ENCODE peak calls at places on chromosomes 1 and 21, in eight cellular contexts. C is cardiac fibroblast; O is Panc1; Q is foreskin fibroblast; E is naive thymus-derived CD4-positive, alpha-beta T cell; G is CD8-positive, alpha-beta memory T cell; Z is ascending aorta; X is CD4-positive, CD25-positive, alpha-beta regulatory T cell. J is an unnamed sample.

GRCh38 chr1:28199328-28200233 is 23.1 kb upstream of the PTAFR start:
- DNase-seq in Q (no peak), Z (no peak), G (peak), E (peak), C (no peak), O (no peak), X (peak), J (no peak)

GRCh38 chr1:167216809-167217208 is 3.9 kb upstream of the POU2F1 start:
- DNase-seq in X (no peak), C (no peak), O (no peak), Z (no peak), Q (no peak), E (no peak), G (no peak), J (no peak)

GRCh38 chr21:39114871-39115658 is 68.2 kb downstream of the PSMG1 start:
- DNase-seq in O (no peak), X (no peak), E (no peak), Z (peak), C (peak), Q (peak), G (no peak), J (no peak)

GRCh38 chr1:104987210-104987609 is 1237.5 kb downstream of the AMY1C start:
- DNase-seq in O (no peak), E (no peak), Q (no peak), G (no peak), Z (no peak), X (no peak), C (no peak), J (no peak)

GRCh38 chr21:42887321-42887720 is 5.8 kb upstream of the NDUFV3 start:
- DNase-seq in Z (no peak), E (no peak), O (no peak), Q (no peak), X (no peak), C (no peak), G (no peak), J (no peak)

GRCh38 chr1:244614879-244615278 is 38.0 kb upstream of the DESI2 start:
- DNase-seq in C (no peak), E (no peak), O (no peak), Z (no peak), X (no peak), Q (no peak), G (no peak), J (no peak)

GRCh38 chr21:38918629-38919346 is 113.1 kb downstream of the ETS2 start:
- DNase-seq in C (no peak), G (no peak), Z (no peak), E (no peak), Q (no peak), X (no peak), O (no peak), J (no peak)

GRCh38 chr1:5504364-5504740 is 487.9 kb downstream of the NPHP4 start:
- DNase-seq in X (no peak), C (no peak), G (no peak), Z (peak), Q (no peak), O (no peak), E (no peak), J (no peak)

GRCh38 chr1:36236302-36236701 is 12.1 kb downstream of the THRAP3 start:
- DNase-seq in E (no peak), O (no peak), C (no peak), Q (no peak), Z (no peak), X (no peak), G (no peak), J (no peak)

GRCh38 chr1:7553042-7553690 is 217.9 kb upstream of the VAMP3 start:
- DNase-seq in Z (no peak), G (no peak), Q (no peak), X (no peak), O (no peak), E (no peak), C (no peak), J (no peak)

GRCh38 chr1:97192872-97193572 is 471.4 kb downstream of the PTBP2 start:
- DNase-seq in C (peak), X (no peak), Q (peak), E (no peak), O (peak), G (no peak), Z (no peak), J (no peak)

GRCh38 chr1:87588445-87588844 is 259.8 kb downstream of the LMO4 start:
- DNase-seq in X (no peak), Q (no peak), E (no peak), C (no peak), G (no peak), O (no peak), Z (no peak), J (no peak)

GRCh38 chr1:88595355-88595754 is 88.7 kb upstream of the PKN2 start:
- DNase-seq in C (peak), O (peak), Z (no peak), E (peak), X (no peak), Q (peak), G (no peak), J (no peak)

GRCh38 chr21:44614161-44614631 is 2.3 kb downstream of the KRTAP10-8 start:
- DNase-seq in G (no peak), X (no peak), O (no peak), Q (no peak), E (no peak), C (no peak), Z (no peak), J (no peak)

GRCh38 chr1:61397915-61398314 is 315.6 kb downstream of the NFIA start:
- DNase-seq in E (no peak), Z (no peak), C (no peak), X (no peak), G (no peak), Q (no peak), O (no peak), J (no peak)

GRCh38 chr1:34263411-34263810 is 86.7 kb downstream of the C1orf94 start:
- DNase-seq in Z (no peak), O (no peak), Q (no peak), X (no peak), E (no peak), G (no peak), C (no peak), J (no peak)

GRCh38 chr1:40772146-40772770 is 11.3 kb upstream of the KCNQ4 start:
- DNase-seq in E (no peak), X (no peak), G (no peak), Q (no peak), Z (peak), C (no peak), O (no peak), J (no peak)

DNA sequence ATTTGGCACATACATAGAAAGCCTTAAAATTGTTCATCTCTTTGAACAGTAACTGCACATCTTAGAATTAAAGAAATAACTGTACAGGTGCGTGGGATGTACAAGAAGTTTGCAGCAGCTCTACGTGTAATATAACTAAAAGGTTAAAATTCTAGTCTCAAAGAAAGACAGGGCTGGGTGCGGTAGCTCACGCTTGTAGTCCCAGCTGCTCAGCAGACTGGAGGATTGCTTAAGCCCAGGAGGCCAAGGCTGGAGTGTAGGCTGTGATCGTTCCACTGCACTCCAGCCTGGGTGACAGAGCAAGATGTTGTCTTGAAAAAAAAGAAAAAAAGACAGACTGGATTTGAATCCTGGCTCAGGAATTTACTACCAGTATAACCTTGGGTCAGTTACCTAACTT is 13.4 kb downstream of the PARP1 start:
- DNase-seq in G (no peak), O (no peak), Q (peak), X (no peak), E (no peak), C (no peak), Z (no peak), J (no peak)
- H3K4me3 ChIP-seq in G (no peak), O (no peak), Q (no peak), X (no peak), E (no peak), C (no peak), Z (no peak), J (no peak)

GRCh38 chr1:100722211-100722610 is 2.7 kb downstream of the VCAM1 start:
- DNase-seq in C (no peak), E (no peak), O (no peak), Q (no peak), Z (no peak), X (no peak), G (no peak), J (no peak)

GRCh38 chr1:100719490-100719889 is at the start of gene VCAM1:
- DNase-seq in C (peak), Z (no peak), O (no peak), G (no peak), X (no peak), Q (no peak), E (no peak), J (no peak)

GRCh38 chr1:100720751-100721150 is 1.2 kb downstream of the VCAM1 start:
- DNase-seq in Q (no peak), G (no peak), C (no peak), X (no peak), E (no peak), O (no peak), Z (no peak), J (no peak)

GRCh38 chr1:100724281-100724680 is 4.7 kb downstream of the VCAM1 start:
- DNase-seq in E (no peak), Z (no peak), Q (no peak), O (no peak), C (no peak), X (no peak), G (no peak), J (no peak)

GRCh38 chr1:100721502-100722205 is 2.1 kb downstream of the VCAM1 start:
- DNase-seq in Z (no peak), O (no peak), Q (peak), E (no peak), X (no peak), C (peak), G (no peak), J (peak)
- H3K4me3 ChIP-seq in Z (peak), O (no peak), Q (peak), E (no peak), X (no peak), C (peak), G (no peak), J (peak)

DNA sequence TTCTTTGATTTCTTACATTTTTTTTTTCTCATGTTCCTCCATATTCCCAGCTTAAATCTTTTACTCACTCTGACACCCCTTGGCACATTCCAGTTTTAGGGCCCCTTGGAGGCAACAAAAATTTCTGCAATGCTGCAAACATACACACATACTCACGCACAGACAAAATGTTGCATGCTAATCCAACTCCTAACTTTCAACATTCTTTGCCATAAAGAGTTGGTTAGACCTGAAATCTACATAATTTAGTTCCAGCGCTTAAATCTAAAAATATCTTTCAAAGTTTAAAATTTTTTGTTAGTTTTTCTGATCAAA is 103.9 kb downstream of the PTPN14 start:
- DNase-seq in E (no peak), Z (no peak), O (no peak), G (no peak), X (no peak), Q (no peak), C (peak), J (no peak)
- H3K4me3 ChIP-seq in E (no peak), Z (no peak), O (peak), G (no peak), X (no peak), Q (no peak), C (peak), J (no peak)

DNA sequence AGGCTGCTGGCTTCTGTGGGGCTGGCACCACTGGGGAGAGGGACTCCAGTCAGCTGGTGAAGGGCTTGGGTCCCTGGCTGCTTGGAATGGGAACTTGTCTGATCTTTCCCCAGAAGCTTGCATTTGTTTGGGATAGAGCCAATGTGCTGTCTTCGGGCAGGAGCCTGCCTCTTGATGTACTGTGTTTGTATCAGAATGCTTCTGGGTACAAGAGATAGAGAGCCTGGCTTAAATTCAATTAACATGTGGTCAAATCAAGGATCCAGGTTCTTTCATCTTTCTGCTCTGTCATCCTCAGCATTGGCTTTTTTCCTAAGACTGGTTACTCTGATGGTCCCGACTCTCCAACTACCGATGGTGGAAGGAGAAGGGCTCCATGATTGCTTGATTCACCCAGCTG is 16.0 kb upstream of the PROK1 start:
- DNase-seq in G (no peak), X (no peak), O (no peak), E (no peak), Z (no peak), C (peak), Q (no peak), J (no peak)
- H3K4me3 ChIP-seq in G (no peak), X (no peak), O (no peak), E (no peak), Z (no peak), C (no peak), Q (no peak), J (no peak)

J was measured in tibial nerve.